ENCODE peak calls at places on chromosomes 4 and X, in four cellular contexts. B is mesenchymal stem cell, S is IMR-90, E is neuronal stem cell. P is an unnamed sample. For H3K79me1, the result is how much of the 10 kb centered on the place peaks cover.

GRCh38 chr4:182189107-182189878 is 53.9 kb upstream of the TENM3 start:
- DNase-seq in B (peak), S (peak), E (no peak), P (no peak)

GRCh38 chr4:87014284-87014782 is 79.5 kb downstream of the AFF1 start:
- DNase-seq in B (no peak), S (peak), E (no peak), P (no peak)

GRCh38 chr4:2910409-2910808 is 52.8 kb downstream of the NOP14 start:
- DNase-seq in B (no peak), S (no peak), E (no peak), P (peak)

GRCh38 chrX:55007633-55008032 is 7.5 kb downstream of the APEX2 start:
- DNase-seq in B (peak), S (peak), E (no peak), P (no peak)

GRCh38 chr4:26217961-26218676 is 102.7 kb upstream of the RBPJ start:
- DNase-seq in B (no peak), S (no peak), E (no peak), P (peak)

GRCh38 chr4:93788712-93789111 is 39.8 kb upstream of the ATOH1 start:
- DNase-seq in B (peak), S (peak), E (no peak), P (peak)

GRCh38 chr4:153916273-153916755 is 127.4 kb upstream of the SFRP2 start:
- DNase-seq in B (no peak), S (no peak), E (no peak), P (no peak)

GRCh38 chr4:89823416-89823815 is 13.5 kb downstream of the SNCA start:
- DNase-seq in B (peak), S (peak), E (no peak), P (no peak)

GRCh38 chrX:131588995-131589394 is 45.1 kb downstream of the OR13H1 start:
- DNase-seq in B (peak), S (no peak), E (no peak), P (no peak)

GRCh38 chr4:10164877-10165283 is 48.3 kb upstream of the WDR1 start:
- DNase-seq in B (peak), S (peak), E (peak), P (peak)

GRCh38 chr4:10161840-10162239 is 45.2 kb upstream of the WDR1 start:
- DNase-seq in B (no peak), S (no peak), E (no peak), P (no peak)

GRCh38 chr4:10161146-10161545 is 44.5 kb upstream of the WDR1 start:
- DNase-seq in B (no peak), S (peak), E (no peak), P (no peak)

GRCh38 chr4:10162341-10163000 is 45.9 kb upstream of the WDR1 start:
- DNase-seq in B (no peak), S (no peak), E (no peak), P (no peak)

GRCh38 chr4:10163296-10163695 is 46.7 kb upstream of the WDR1 start:
- DNase-seq in B (no peak), S (no peak), E (no peak), P (no peak)
- H3K79me1 ChIP-seq in B (under half), S (under half), E (under half), P (under half)

GRCh38 chr4:140092094-140092820 is 61.7 kb downstream of the MAML3 start:
- DNase-seq in B (peak), S (no peak), E (peak), P (peak)
- H3K79me1 ChIP-seq in B (under half), S (half or more), E (under half), P (under half)

GRCh38 chr4:10169839-10170387 is 53.3 kb upstream of the WDR1 start:
- DNase-seq in B (no peak), S (no peak), E (no peak), P (no peak)
- H3K79me1 ChIP-seq in B (under half), S (under half), E (under half), P (under half)

GRCh38 chrX:72408885-72409284 is 103.2 kb upstream of the CITED1 start:
- DNase-seq in B (no peak), S (no peak), E (no peak), P (no peak)
- H3K79me1 ChIP-seq in B (under half), S (under half), E (under half), P (under half)

P was measured in mesendoderm.